ENCODE peak calls at places on chromosome 9, in ten cellular contexts. One of them, this sample, is unnamed.

GRCh38 chr9:93683331-93684134 is 107.1 kb downstream of the PHF2 start:
- DNase-seq in Peyer's patch: peak
- DNase-seq in glutamatergic neuron: no peak
- DNase-seq in GM23338: no peak
- DNase-seq in cardiac fibroblast: no peak
- DNase-seq in left ventricle myocardium inferior: no peak
- DNase-seq in BE2C: no peak
- DNase-seq in HCT116: no peak
- DNase-seq in adrenal gland: no peak
- DNase-seq in MCF 10A: no peak
- DNase-seq in this sample: peak

GRCh38 chr9:18684608-18685317 is 210.8 kb downstream of the ADAMTSL1 start:
- DNase-seq in left ventricle myocardium inferior: no peak
- DNase-seq in cardiac fibroblast: no peak
- DNase-seq in HCT116: no peak
- DNase-seq in glutamatergic neuron: no peak
- DNase-seq in Peyer's patch: no peak
- DNase-seq in BE2C: no peak
- DNase-seq in MCF 10A: no peak
- DNase-seq in adrenal gland: no peak
- DNase-seq in GM23338: no peak
- DNase-seq in this sample: no peak

GRCh38 chr9:130112244-130113151 is 58.8 kb downstream of the GPR107 start:
- DNase-seq in adrenal gland: peak
- DNase-seq in MCF 10A: no peak
- DNase-seq in GM23338: no peak
- DNase-seq in BE2C: no peak
- DNase-seq in HCT116: no peak
- DNase-seq in left ventricle myocardium inferior: no peak
- DNase-seq in cardiac fibroblast: no peak
- DNase-seq in Peyer's patch: peak
- DNase-seq in glutamatergic neuron: no peak
- DNase-seq in this sample: no peak

GRCh38 chr9:93501406-93501805 is 48.0 kb upstream of the FAM120AOS start:
- DNase-seq in left ventricle myocardium inferior: no peak
- DNase-seq in cardiac fibroblast: peak
- DNase-seq in adrenal gland: no peak
- DNase-seq in MCF 10A: no peak
- DNase-seq in GM23338: no peak
- DNase-seq in BE2C: no peak
- DNase-seq in HCT116: no peak
- DNase-seq in glutamatergic neuron: no peak
- DNase-seq in Peyer's patch: no peak
- DNase-seq in this sample: no peak

GRCh38 chr9:33229359-33230120 is 10.4 kb upstream of the SPINK4 start:
- DNase-seq in left ventricle myocardium inferior: no peak
- DNase-seq in HCT116: peak
- DNase-seq in adrenal gland: no peak
- DNase-seq in GM23338: peak
- DNase-seq in Peyer's patch: peak
- DNase-seq in glutamatergic neuron: no peak
- DNase-seq in cardiac fibroblast: no peak
- DNase-seq in BE2C: peak
- DNase-seq in MCF 10A: peak
- DNase-seq in this sample: no peak

GRCh38 chr9:250039-250438 is 35.4 kb downstream of the DOCK8 start:
- DNase-seq in HCT116: no peak
- DNase-seq in left ventricle myocardium inferior: no peak
- DNase-seq in glutamatergic neuron: no peak
- DNase-seq in adrenal gland: no peak
- DNase-seq in Peyer's patch: no peak
- DNase-seq in BE2C: no peak
- DNase-seq in cardiac fibroblast: no peak
- DNase-seq in MCF 10A: no peak
- DNase-seq in GM23338: no peak
- DNase-seq in this sample: no peak

GRCh38 chr9:79134654-79135053 is 437.1 kb upstream of the TLE4 start:
- DNase-seq in BE2C: no peak
- DNase-seq in adrenal gland: no peak
- DNase-seq in glutamatergic neuron: peak
- DNase-seq in left ventricle myocardium inferior: no peak
- DNase-seq in HCT116: peak
- DNase-seq in MCF 10A: peak
- DNase-seq in cardiac fibroblast: peak
- DNase-seq in Peyer's patch: no peak
- DNase-seq in GM23338: peak
- DNase-seq in this sample: no peak

GRCh38 chr9:132242621-132243155 is 80.8 kb downstream of the NTNG2 start:
- DNase-seq in cardiac fibroblast: no peak
- DNase-seq in Peyer's patch: no peak
- DNase-seq in HCT116: no peak
- DNase-seq in glutamatergic neuron: no peak
- DNase-seq in adrenal gland: no peak
- DNase-seq in GM23338: peak
- DNase-seq in BE2C: no peak
- DNase-seq in left ventricle myocardium inferior: no peak
- DNase-seq in MCF 10A: no peak
- DNase-seq in this sample: no peak

GRCh38 chr9:37604296-37604695 is 11.9 kb upstream of the TOMM5 start:
- DNase-seq in MCF 10A: no peak
- DNase-seq in glutamatergic neuron: no peak
- DNase-seq in left ventricle myocardium inferior: no peak
- DNase-seq in GM23338: no peak
- DNase-seq in Peyer's patch: no peak
- DNase-seq in adrenal gland: no peak
- DNase-seq in cardiac fibroblast: no peak
- DNase-seq in BE2C: no peak
- DNase-seq in HCT116: no peak
- DNase-seq in this sample: no peak

GRCh38 chr9:86909388-86909787 is 37.9 kb downstream of the GAS1 start:
- DNase-seq in Peyer's patch: no peak
- DNase-seq in adrenal gland: no peak
- DNase-seq in HCT116: no peak
- DNase-seq in cardiac fibroblast: peak
- DNase-seq in glutamatergic neuron: no peak
- DNase-seq in BE2C: no peak
- DNase-seq in GM23338: no peak
- DNase-seq in MCF 10A: no peak
- DNase-seq in left ventricle myocardium inferior: no peak
- DNase-seq in this sample: no peak

GRCh38 chr9:69817202-69817601 is 3.4 kb upstream of the CFAP95 start:
- DNase-seq in adrenal gland: no peak
- DNase-seq in glutamatergic neuron: no peak
- DNase-seq in cardiac fibroblast: no peak
- DNase-seq in MCF 10A: no peak
- DNase-seq in GM23338: no peak
- DNase-seq in BE2C: no peak
- DNase-seq in Peyer's patch: no peak
- DNase-seq in left ventricle myocardium inferior: no peak
- DNase-seq in HCT116: no peak
- DNase-seq in this sample: no peak

GRCh38 chr9:95801797-95802196 is 73.7 kb upstream of the ERCC6L2 start:
- DNase-seq in MCF 10A: no peak
- DNase-seq in left ventricle myocardium inferior: no peak
- DNase-seq in GM23338: no peak
- DNase-seq in Peyer's patch: no peak
- DNase-seq in cardiac fibroblast: peak
- DNase-seq in HCT116: no peak
- DNase-seq in glutamatergic neuron: no peak
- DNase-seq in adrenal gland: no peak
- DNase-seq in BE2C: no peak
- DNase-seq in this sample: no peak

GRCh38 chr9:92393686-92394085 is 10.7 kb downstream of the OGN start:
- DNase-seq in left ventricle myocardium inferior: no peak
- DNase-seq in HCT116: no peak
- DNase-seq in glutamatergic neuron: no peak
- DNase-seq in cardiac fibroblast: peak
- DNase-seq in adrenal gland: no peak
- DNase-seq in Peyer's patch: no peak
- DNase-seq in MCF 10A: no peak
- DNase-seq in BE2C: no peak
- DNase-seq in GM23338: no peak
- DNase-seq in this sample: no peak

GRCh38 chr9:87498046-87498815 is 564 bp downstream of the DAPK1 start:
- DNase-seq in Peyer's patch: peak
- DNase-seq in GM23338: peak
- DNase-seq in glutamatergic neuron: peak
- DNase-seq in cardiac fibroblast: peak
- DNase-seq in adrenal gland: no peak
- DNase-seq in left ventricle myocardium inferior: peak
- DNase-seq in MCF 10A: peak
- DNase-seq in HCT116: no peak
- DNase-seq in BE2C: peak
- DNase-seq in this sample: no peak

GRCh38 chr9:38656896-38657295 is 36.5 kb upstream of the ANKRD18A start:
- DNase-seq in MCF 10A: no peak
- DNase-seq in left ventricle myocardium inferior: no peak
- DNase-seq in Peyer's patch: no peak
- DNase-seq in GM23338: no peak
- DNase-seq in glutamatergic neuron: no peak
- DNase-seq in HCT116: no peak
- DNase-seq in BE2C: no peak
- DNase-seq in cardiac fibroblast: no peak
- DNase-seq in adrenal gland: no peak
- DNase-seq in this sample: no peak

DNA sequence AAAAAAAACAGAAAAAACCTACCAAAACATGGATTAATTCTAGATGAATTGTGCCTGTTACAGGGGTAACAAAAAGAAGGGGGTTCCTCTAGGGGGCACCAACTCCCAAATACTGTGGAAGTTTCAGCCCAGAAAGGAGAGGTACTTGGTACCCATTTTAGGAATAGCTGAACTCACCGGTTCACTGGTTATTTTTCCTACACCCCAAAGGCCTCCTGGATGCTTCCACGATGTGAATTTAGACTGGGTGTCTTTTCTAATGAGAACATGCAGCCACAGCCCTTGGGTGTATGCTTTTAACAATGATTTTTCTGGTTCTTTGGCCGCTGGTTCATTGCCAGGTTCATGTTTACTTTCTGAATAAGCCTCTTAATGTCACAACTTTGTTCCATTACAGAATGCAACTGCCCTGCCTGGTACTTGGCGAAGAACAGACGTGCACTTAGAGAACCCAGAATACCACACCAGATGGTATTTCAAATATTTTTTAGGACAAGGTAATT is 46.7 kb downstream of the GARNL3 start:
- DNase-seq in MCF 10A: peak
- DNase-seq in glutamatergic neuron: no peak
- DNase-seq in BE2C: no peak
- DNase-seq in Peyer's patch: no peak
- DNase-seq in HCT116: peak
- DNase-seq in adrenal gland: peak
- DNase-seq in cardiac fibroblast: peak
- DNase-seq in left ventricle myocardium inferior: no peak
- DNase-seq in GM23338: peak
- DNase-seq in this sample: no peak
- TF ChIP-seq CTCF in MCF 10A: peak
- TF ChIP-seq CTCF in glutamatergic neuron: no peak
- TF ChIP-seq CTCF in BE2C: peak
- TF ChIP-seq CTCF in Peyer's patch: peak
- TF ChIP-seq CTCF in HCT116: no peak
- TF ChIP-seq CTCF in adrenal gland: no peak
- TF ChIP-seq CTCF in cardiac fibroblast: peak
- TF ChIP-seq CTCF in left ventricle myocardium inferior: peak
- TF ChIP-seq CTCF in GM23338: peak
- TF ChIP-seq CTCF in this sample: peak

GRCh38 chr9:120610975-120611689 is 31.2 kb upstream of the CDK5RAP2 start:
- DNase-seq in cardiac fibroblast: peak
- DNase-seq in glutamatergic neuron: no peak
- DNase-seq in GM23338: peak
- DNase-seq in HCT116: no peak
- DNase-seq in MCF 10A: no peak
- DNase-seq in left ventricle myocardium inferior: no peak
- DNase-seq in adrenal gland: no peak
- DNase-seq in Peyer's patch: no peak
- DNase-seq in BE2C: no peak
- DNase-seq in this sample: no peak
- TF ChIP-seq CTCF in cardiac fibroblast: peak
- TF ChIP-seq CTCF in glutamatergic neuron: peak
- TF ChIP-seq CTCF in GM23338: peak
- TF ChIP-seq CTCF in HCT116: no peak
- TF ChIP-seq CTCF in MCF 10A: no peak
- TF ChIP-seq CTCF in left ventricle myocardium inferior: peak
- TF ChIP-seq CTCF in adrenal gland: no peak
- TF ChIP-seq CTCF in Peyer's patch: no peak
- TF ChIP-seq CTCF in BE2C: peak
- TF ChIP-seq CTCF in this sample: peak

DNA sequence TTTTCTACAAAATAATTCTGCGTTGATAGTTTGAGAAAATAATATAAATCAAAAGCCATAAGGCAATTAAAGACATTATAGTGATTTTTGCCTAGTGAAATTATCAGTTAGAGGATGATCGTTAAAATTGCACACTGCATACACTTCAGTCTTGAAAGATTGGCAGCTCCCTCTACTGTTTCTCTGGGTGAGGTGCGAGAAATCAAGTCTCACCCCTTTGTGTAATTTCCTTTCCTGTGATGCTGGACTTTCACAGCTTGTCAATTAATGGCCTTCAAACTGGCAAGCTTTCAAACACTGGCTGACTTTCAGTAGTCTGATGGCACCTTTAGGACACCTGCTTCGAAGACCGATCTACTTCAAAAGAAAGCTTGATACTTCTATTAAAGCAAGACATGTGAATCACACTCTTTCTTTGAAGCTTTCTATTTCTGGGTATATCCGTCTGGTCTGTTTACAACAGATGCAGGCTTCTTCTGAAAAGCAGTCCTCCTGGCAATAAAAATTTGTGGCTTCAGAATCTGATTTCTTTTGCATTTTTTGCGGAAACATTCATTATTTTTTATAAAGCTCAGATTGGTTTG is 706.8 kb upstream of the PTPRD start:
- DNase-seq in cardiac fibroblast: peak
- DNase-seq in GM23338: peak
- DNase-seq in adrenal gland: no peak
- DNase-seq in HCT116: no peak
- DNase-seq in Peyer's patch: no peak
- DNase-seq in BE2C: no peak
- DNase-seq in left ventricle myocardium inferior: no peak
- DNase-seq in MCF 10A: peak
- DNase-seq in glutamatergic neuron: peak
- DNase-seq in this sample: no peak
- TF ChIP-seq CTCF in cardiac fibroblast: peak
- TF ChIP-seq CTCF in GM23338: peak
- TF ChIP-seq CTCF in adrenal gland: no peak
- TF ChIP-seq CTCF in HCT116: no peak
- TF ChIP-seq CTCF in Peyer's patch: no peak
- TF ChIP-seq CTCF in BE2C: peak
- TF ChIP-seq CTCF in left ventricle myocardium inferior: peak
- TF ChIP-seq CTCF in MCF 10A: peak
- TF ChIP-seq CTCF in glutamatergic neuron: peak
- TF ChIP-seq CTCF in this sample: no peak

DNA sequence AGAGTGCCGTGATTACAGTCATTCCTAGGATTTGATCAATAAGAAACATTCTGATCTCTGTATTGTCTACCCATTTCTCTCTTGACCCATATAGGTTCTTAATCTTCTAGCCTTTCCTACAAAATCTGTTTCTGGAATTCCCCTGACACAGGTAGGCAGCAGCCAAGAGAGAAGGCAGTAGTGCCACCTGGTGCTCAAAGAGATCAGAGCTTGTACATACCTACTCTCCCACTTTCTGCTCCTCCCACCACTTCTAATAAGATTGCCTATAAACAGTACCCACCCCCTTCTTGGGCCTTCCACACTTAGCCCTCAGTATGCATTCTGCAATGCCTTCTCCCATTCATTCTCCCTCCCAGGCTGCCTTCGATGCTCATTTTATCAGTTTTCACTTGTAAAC is 117.4 kb upstream of the RORB start:
- DNase-seq in HCT116: peak
- DNase-seq in GM23338: peak
- DNase-seq in BE2C: peak
- DNase-seq in cardiac fibroblast: no peak
- DNase-seq in adrenal gland: peak
- DNase-seq in glutamatergic neuron: peak
- DNase-seq in Peyer's patch: no peak
- DNase-seq in MCF 10A: peak
- DNase-seq in left ventricle myocardium inferior: no peak
- DNase-seq in this sample: no peak
- TF ChIP-seq CTCF in HCT116: no peak
- TF ChIP-seq CTCF in GM23338: peak
- TF ChIP-seq CTCF in BE2C: peak
- TF ChIP-seq CTCF in cardiac fibroblast: no peak
- TF ChIP-seq CTCF in adrenal gland: peak
- TF ChIP-seq CTCF in glutamatergic neuron: no peak
- TF ChIP-seq CTCF in Peyer's patch: no peak
- TF ChIP-seq CTCF in MCF 10A: peak
- TF ChIP-seq CTCF in left ventricle myocardium inferior: peak
- TF ChIP-seq CTCF in this sample: no peak